ENCODE peak calls at places on chromosomes 6 and 20, in nine cellular contexts. Q, H, G, E, A, V, J, S and D are unnamed samples.

GRCh38 chr6:166729658-166730057 is 102.6 kb upstream of the RPS6KA2 start:
- DNase-seq in H (no peak), A (no peak), E (no peak), G (no peak), S (no peak), J (no peak), V (no peak), Q (peak), D (no peak)

GRCh38 chr6:170423814-170424633 is 117.5 kb downstream of the FAM120B start:
- DNase-seq in Q (no peak), A (no peak), J (no peak), H (no peak), G (no peak), E (no peak), V (no peak), S (peak), D (no peak)

GRCh38 chr20:910840-911770 is 5.0 kb downstream of the ANGPT4 start:
- DNase-seq in H (peak), J (peak), E (no peak), Q (no peak), S (no peak), A (no peak), G (no peak), V (no peak), D (no peak)

GRCh38 chr6:127100510-127101140 is 17.8 kb upstream of the RSPO3 start:
- DNase-seq in V (no peak), S (no peak), J (no peak), E (no peak), G (no peak), H (peak), Q (no peak), A (no peak), D (no peak)

GRCh38 chr6:85684125-85684808 is 41.6 kb upstream of the SYNCRIP start:
- DNase-seq in J (no peak), E (no peak), A (no peak), V (no peak), H (peak), Q (no peak), G (no peak), S (no peak), D (no peak)

GRCh38 chr6:52724406-52725121 is 38.7 kb downstream of the GSTA2 start:
- DNase-seq in Q (peak), H (peak), J (peak), S (peak), V (peak), G (peak), E (peak), A (peak), D (peak)

GRCh38 chr6:132788658-132789397 is 9.6 kb downstream of the SLC18B1 start:
- DNase-seq in G (no peak), H (no peak), J (no peak), Q (no peak), E (no peak), V (no peak), S (no peak), A (no peak), D (no peak)

GRCh38 chr6:33297956-33298772 is 578 bp downstream of the RGL2 start:
- DNase-seq in S (peak), H (peak), V (peak), A (peak), E (peak), J (peak), Q (peak), G (peak), D (peak)

GRCh38 chr20:20932156-20932555 is 174.0 kb downstream of the LINC00237 start:
- DNase-seq in Q (no peak), H (no peak), E (no peak), J (no peak), S (no peak), A (no peak), G (no peak), V (no peak), D (no peak)

GRCh38 chr6:28401172-28401571 is 1.6 kb upstream of the ZSCAN12 start:
- DNase-seq in A (no peak), E (no peak), Q (no peak), V (no peak), H (peak), S (no peak), G (no peak), J (no peak), D (no peak)

GRCh38 chr6:125149256-125150144 is 4.1 kb upstream of the TPD52L1 start:
- DNase-seq in E (no peak), S (no peak), A (no peak), Q (no peak), H (peak), G (no peak), J (no peak), V (no peak), D (no peak)

GRCh38 chr20:57457243-57457761 is 66.1 kb downstream of the RBM38 start:
- DNase-seq in S (no peak), H (no peak), E (no peak), V (peak), G (no peak), Q (no peak), J (no peak), A (no peak), D (no peak)

GRCh38 chr6:148459228-148459627 is 116.6 kb downstream of the SASH1 start:
- DNase-seq in G (no peak), H (no peak), Q (no peak), A (no peak), E (no peak), V (no peak), S (no peak), J (no peak), D (no peak)

GRCh38 chr20:20706285-20706684 is 6.2 kb downstream of the RALGAPA2 start:
- DNase-seq in H (no peak), A (no peak), V (no peak), Q (no peak), S (peak), E (no peak), J (no peak), G (no peak), D (peak)

GRCh38 chr20:12276011-12276673 is 358.4 kb downstream of the BTBD3 start:
- DNase-seq in H (no peak), A (no peak), V (no peak), Q (no peak), S (no peak), G (no peak), E (no peak), J (no peak), D (no peak)

GRCh38 chr20:46307139-46307998 is 929 bp downstream of the CDH22 start:
- DNase-seq in H (peak), J (no peak), G (no peak), S (peak), E (no peak), Q (peak), V (peak), A (no peak), D (peak)

GRCh38 chr20:50717974-50718761 is 13.2 kb upstream of the PARD6B start:
- DNase-seq in E (no peak), A (no peak), H (no peak), G (no peak), Q (no peak), J (no peak), V (no peak), S (no peak), D (no peak)

GRCh38 chr6:31899215-31899614 is 1.7 kb upstream of the EHMT2 start:
- DNase-seq in A (no peak), Q (no peak), E (no peak), G (no peak), H (no peak), J (no peak), S (no peak), V (no peak), D (no peak)

GRCh38 chr6:31896493-31896855 is 1.0 kb downstream of the EHMT2 start:
- DNase-seq in J (no peak), E (no peak), V (no peak), Q (no peak), H (no peak), S (no peak), G (no peak), A (no peak), D (no peak)

GRCh38 chr6:31898200-31899011 is 908 bp upstream of the EHMT2 start:
- DNase-seq in V (no peak), J (no peak), Q (peak), E (peak), G (no peak), S (peak), A (peak), H (peak), D (no peak)

GRCh38 chr6:31896856-31897611 is 464 bp downstream of the EHMT2 start:
- DNase-seq in E (peak), G (no peak), A (no peak), V (no peak), H (no peak), S (no peak), J (no peak), Q (no peak), D (no peak)

GRCh38 chr6:31897612-31898199 is at the start of gene EHMT2:
- DNase-seq in S (peak), J (peak), G (peak), E (peak), V (peak), A (peak), Q (peak), H (peak), D (peak)
- TF ChIP-seq POLR2A in S (peak), J (peak), G (no peak), E (peak), V (no peak), A (peak), Q (peak), H (no peak), D (no peak)

GRCh38 chr6:36489426-36489825 is 46.6 kb downstream of the KCTD20 start:
- DNase-seq in G (no peak), J (no peak), Q (no peak), V (no peak), S (no peak), A (no peak), H (no peak), E (no peak), D (no peak)

GRCh38 chr6:36488221-36488620 is 45.4 kb downstream of the KCTD20 start:
- DNase-seq in Q (no peak), G (no peak), J (no peak), V (no peak), A (no peak), H (no peak), S (no peak), E (no peak), D (no peak)

GRCh38 chr6:36492092-36492491 is 49.3 kb downstream of the KCTD20 start:
- DNase-seq in J (no peak), E (no peak), S (no peak), A (no peak), V (no peak), Q (no peak), G (no peak), H (no peak), D (no peak)

GRCh38 chr6:36491378-36491965 is 48.7 kb downstream of the KCTD20 start:
- DNase-seq in E (no peak), S (peak), H (peak), A (no peak), G (no peak), J (no peak), V (no peak), Q (no peak), D (no peak)

GRCh38 chr6:36487698-36488097 is 44.9 kb downstream of the KCTD20 start:
- DNase-seq in V (no peak), Q (no peak), J (no peak), H (peak), S (no peak), A (no peak), E (no peak), G (no peak), D (no peak)
- TF ChIP-seq POLR2A in V (no peak), Q (no peak), J (no peak), H (no peak), S (no peak), A (no peak), E (no peak), G (no peak), D (no peak)

GRCh38 chr6:156781882-156782631 is 4.9 kb downstream of the ARID1B start:
- DNase-seq in A (no peak), J (no peak), Q (no peak), H (no peak), V (no peak), G (no peak), S (no peak), E (no peak), D (no peak)

GRCh38 chr6:156780962-156781705 is 4.0 kb downstream of the ARID1B start:
- DNase-seq in V (no peak), J (no peak), E (no peak), H (no peak), A (no peak), G (no peak), S (no peak), Q (no peak), D (no peak)

GRCh38 chr6:156779206-156780116 is 2.3 kb downstream of the ARID1B start:
- DNase-seq in A (no peak), H (no peak), Q (peak), S (peak), G (peak), V (peak), E (peak), J (no peak), D (peak)

GRCh38 chr6:156778615-156779205 is 1.5 kb downstream of the ARID1B start:
- DNase-seq in J (peak), S (peak), V (peak), G (peak), H (no peak), E (peak), Q (peak), A (no peak), D (peak)

GRCh38 chr6:156780117-156780641 is 3.0 kb downstream of the ARID1B start:
- DNase-seq in J (no peak), G (peak), H (peak), E (peak), Q (peak), V (no peak), S (peak), A (peak), D (peak)
- TF ChIP-seq POLR2A in J (peak), G (no peak), H (peak), E (peak), Q (peak), V (no peak), S (peak), A (peak), D (no peak)

DNA sequence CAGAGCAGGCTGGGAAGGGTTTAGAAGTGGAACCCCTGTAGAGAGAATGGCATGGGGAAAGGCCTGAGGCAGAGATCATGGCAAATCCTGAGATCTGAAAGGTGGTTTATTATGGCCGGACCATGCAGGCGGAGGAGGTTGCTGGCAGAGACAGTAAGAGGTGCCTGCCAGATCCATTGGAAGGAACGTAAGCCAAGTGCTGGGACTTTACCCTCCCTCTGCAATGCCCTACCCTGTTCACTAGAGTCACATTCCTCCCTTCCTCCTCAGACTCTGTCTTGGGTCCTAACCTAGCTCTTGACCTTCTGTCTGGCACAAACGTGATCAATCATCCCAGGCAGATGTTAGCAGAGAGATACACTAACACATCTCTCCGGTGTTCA is 66.4 kb upstream of the SLC22A23 start:
- DNase-seq in S (no peak), V (no peak), A (no peak), E (no peak), G (peak), Q (no peak), J (no peak), H (peak), D (no peak)
- TF ChIP-seq POLR2A in S (no peak), V (no peak), A (no peak), E (no peak), G (no peak), Q (no peak), J (no peak), H (no peak), D (no peak)

DNA sequence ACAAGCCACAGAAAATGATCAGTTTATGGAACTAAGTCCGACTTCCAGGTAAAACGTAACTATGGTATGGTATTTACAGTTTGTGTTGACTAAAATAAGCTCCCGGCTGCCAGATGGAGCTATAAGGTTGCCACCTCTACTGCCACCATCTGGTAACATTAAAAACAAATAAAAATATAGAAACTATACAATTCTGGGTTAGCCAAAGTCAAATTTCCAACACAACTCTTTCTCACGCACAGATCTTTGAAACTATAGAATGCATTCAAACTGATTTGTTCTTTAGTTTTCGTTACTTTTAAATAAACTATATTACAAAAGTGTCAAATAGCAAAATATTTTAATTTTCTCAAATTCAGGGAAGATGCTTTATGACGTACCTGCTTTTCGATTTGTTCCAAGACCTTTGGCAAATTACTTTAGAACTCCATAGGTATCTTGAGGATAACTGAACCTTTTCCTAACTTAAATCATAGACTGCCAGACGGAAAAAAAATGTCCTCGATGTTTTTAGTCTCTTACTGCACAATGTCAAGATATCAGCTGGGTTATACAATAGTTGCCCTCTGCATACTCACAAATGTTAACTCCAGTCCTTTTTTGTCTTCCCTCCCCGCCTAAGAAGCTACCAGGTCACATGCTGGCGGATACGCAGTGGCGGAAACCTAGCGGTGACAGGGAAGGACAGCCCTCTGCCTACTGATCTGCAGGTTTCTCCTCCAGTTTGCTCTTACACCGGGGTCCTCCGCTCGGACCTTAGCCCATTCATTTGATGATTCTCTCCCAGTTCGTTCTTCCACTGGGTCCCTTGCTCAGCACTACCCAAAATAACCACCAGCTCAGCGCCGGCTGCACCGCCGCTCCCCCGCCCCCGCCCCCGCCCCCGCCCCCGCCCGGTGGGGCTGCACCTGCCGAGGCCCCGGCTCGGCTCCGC is 888 bp downstream of the SLC17A5 start:
- DNase-seq in A (peak), S (peak), Q (peak), H (peak), G (peak), J (no peak), E (peak), V (peak), D (peak)
- TF ChIP-seq POLR2A in A (no peak), S (peak), Q (peak), H (no peak), G (no peak), J (no peak), E (no peak), V (no peak), D (no peak)

GRCh38 chr20:18695175-18695574 is 107.3 kb downstream of the DTD1 start:
- DNase-seq in Q (no peak), V (no peak), S (no peak), A (no peak), J (no peak), E (no peak), H (no peak), G (no peak), D (no peak)
- TF ChIP-seq POLR2A in Q (no peak), V (no peak), S (no peak), A (no peak), J (no peak), E (no peak), H (no peak), G (no peak), D (no peak)

DNA sequence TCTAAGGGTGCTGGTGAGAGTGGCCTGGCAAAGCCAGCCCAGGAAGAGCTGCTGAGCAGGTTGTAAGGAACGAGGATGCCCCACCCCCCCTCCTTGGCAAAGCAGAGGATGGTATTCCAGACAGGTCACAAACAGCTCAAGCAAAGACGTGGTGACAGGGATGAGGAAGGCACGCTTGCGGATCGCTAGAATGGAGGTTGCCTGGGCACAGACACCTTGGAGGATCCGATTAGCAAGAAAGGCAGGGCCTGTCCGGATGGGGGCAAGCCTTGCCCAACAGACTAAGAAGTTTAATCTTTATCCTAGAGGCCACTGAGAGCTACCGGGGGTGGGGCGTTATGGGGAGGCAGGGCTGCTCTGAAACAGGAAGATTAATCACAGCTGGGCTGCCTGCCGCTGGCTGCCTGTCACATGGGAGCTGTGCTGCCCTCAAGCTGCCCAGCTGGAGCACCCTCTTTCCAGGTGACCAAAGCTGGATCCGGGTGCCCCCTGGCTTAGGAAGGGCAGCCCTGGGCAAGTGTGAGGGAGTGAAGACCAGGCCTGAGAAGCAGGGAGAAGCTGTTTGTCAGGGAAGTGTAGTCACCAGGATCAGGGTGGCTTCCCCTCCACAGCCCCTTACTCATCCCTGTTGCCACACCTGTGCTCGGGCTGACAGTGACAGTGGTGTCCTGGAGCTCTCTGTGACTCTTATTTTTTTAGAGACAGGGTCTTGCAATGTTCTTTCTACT is 9.2 kb upstream of the MAPK13 start:
- DNase-seq in S (no peak), G (peak), J (no peak), Q (peak), A (no peak), H (no peak), E (peak), V (peak), D (peak)
- TF ChIP-seq POLR2A in S (no peak), G (no peak), J (no peak), Q (no peak), A (no peak), H (no peak), E (no peak), V (no peak), D (no peak)

GRCh38 chr6:145227593-145227992 is 507.7 kb downstream of the EPM2A start:
- DNase-seq in S (no peak), H (no peak), Q (no peak), E (no peak), J (no peak), V (no peak), G (no peak), A (no peak), D (no peak)
- TF ChIP-seq POLR2A in S (no peak), H (no peak), Q (no peak), E (no peak), J (no peak), V (no peak), G (no peak), A (no peak), D (no peak)

GRCh38 chr20:63625771-63626423 is 1.0 kb downstream of the GMEB2 start:
- DNase-seq in J (no peak), E (no peak), S (peak), G (no peak), H (peak), A (no peak), Q (no peak), V (peak), D (no peak)
- TF ChIP-seq POLR2A in J (no peak), E (no peak), S (peak), G (no peak), H (peak), A (peak), Q (peak), V (no peak), D (no peak)